ENCODE peak calls at places on chromosome 6, in seven cellular contexts. R is fibroblast of gingiva; L is islet precursor cell; X is stimulated activated CD4-positive, alpha-beta T cell treated with anti-CD3 and anti-CD28 coated beads, Interleukin-1b, Interleukin-23, amount 100 ng/mL, for 1 hour; E is cardiac septum; S is SW 1271; F is CD8-positive, alpha-beta memory T cell. B is an unnamed sample.

GRCh38 chr6:11381801-11382513 is 149.5 kb upstream of the NEDD9 start:
- DNase-seq in R (no peak), L (no peak), X (peak), E (peak), S (no peak), F (peak), B (no peak)

GRCh38 chr6:161169690-161170089 is 104.2 kb downstream of the AGPAT4 start:
- DNase-seq in R (peak), L (no peak), X (no peak), E (no peak), S (no peak), F (no peak), B (no peak)

GRCh38 chr6:107786709-107787588 is 37.2 kb downstream of the SCML4 start:
- DNase-seq in R (no peak), L (peak), X (no peak), E (no peak), S (no peak), F (peak), B (no peak)

GRCh38 chr6:7156666-7157278 is 49.0 kb downstream of the RREB1 start:
- DNase-seq in R (peak), L (no peak), X (no peak), E (no peak), S (no peak), F (no peak), B (no peak)

GRCh38 chr6:137589067-137589848 is 95.1 kb upstream of the OLIG3 start:
- DNase-seq in R (peak), L (peak), X (no peak), E (no peak), S (no peak), F (peak), B (peak)

GRCh38 chr6:164039954-164040375 is 625.4 kb downstream of the QKI start:
- DNase-seq in R (no peak), L (no peak), X (no peak), E (peak), S (no peak), F (peak), B (peak)

GRCh38 chr6:137160763-137161162 is 12.7 kb downstream of the IL22RA2 start:
- DNase-seq in R (peak), L (no peak), X (no peak), E (no peak), S (no peak), F (no peak), B (no peak)

GRCh38 chr6:43276180-43277082 is 21.6 kb upstream of the SLC22A7 start:
- DNase-seq in R (no peak), L (no peak), X (no peak), E (no peak), S (no peak), F (peak), B (no peak)

GRCh38 chr6:136647363-136647763 is 97.1 kb upstream of the MAP7 start:
- DNase-seq in R (peak), L (no peak), X (no peak), E (no peak), S (no peak), F (peak), B (no peak)

GRCh38 chr6:5786321-5787053 is 220.2 kb downstream of the NRN1 start:
- DNase-seq in R (no peak), L (peak), X (no peak), E (no peak), S (no peak), F (no peak), B (no peak)

GRCh38 chr6:7707787-7708186 is 18.1 kb upstream of the BMP6 start:
- DNase-seq in R (peak), L (no peak), X (no peak), E (no peak), S (no peak), F (no peak), B (no peak)

GRCh38 chr6:37626915-37627314 is 70.8 kb downstream of the MDGA1 start:
- DNase-seq in R (no peak), L (no peak), X (no peak), E (no peak), S (no peak), F (no peak), B (no peak)

GRCh38 chr6:45553730-45554344 is 176.1 kb upstream of the SUPT3H start:
- DNase-seq in R (no peak), L (no peak), X (no peak), E (no peak), S (no peak), F (no peak), B (no peak)

GRCh38 chr6:141282263-141282662 is 850.5 kb upstream of the GJE1 start:
- DNase-seq in R (no peak), L (peak), X (no peak), E (no peak), S (no peak), F (no peak), B (no peak)

GRCh38 chr6:3369985-3370360 is 86.9 kb downstream of the SLC22A23 start:
- DNase-seq in R (no peak), L (no peak), X (no peak), E (no peak), S (no peak), F (no peak), B (no peak)

B was measured in ELF-1.